ENCODE peak calls at places on chromosomes 2 and 18, in seven cellular contexts. One of them, this sample, is unnamed.

GRCh38 chr2:100776445-100776844 is 43.5 kb upstream of the NPAS2 start:
- DNase-seq in fibroblast of mammary gland: no peak
- DNase-seq in fibroblast of pulmonary artery: no peak
- DNase-seq in heart right ventricle: no peak
- DNase-seq in CD8-positive, alpha-beta T cell: no peak
- DNase-seq in IMR-90: no peak
- DNase-seq in left ventricle myocardium inferior: no peak
- DNase-seq in this sample: no peak

GRCh38 chr2:1707771-1708351 is 36.5 kb downstream of the PXDN start:
- DNase-seq in fibroblast of mammary gland: peak
- DNase-seq in fibroblast of pulmonary artery: peak
- DNase-seq in heart right ventricle: peak
- DNase-seq in CD8-positive, alpha-beta T cell: no peak
- DNase-seq in IMR-90: peak
- DNase-seq in left ventricle myocardium inferior: peak
- DNase-seq in this sample: peak

GRCh38 chr2:127656569-127657231 is 10.7 kb downstream of the GPR17 start:
- DNase-seq in fibroblast of mammary gland: no peak
- DNase-seq in fibroblast of pulmonary artery: no peak
- DNase-seq in heart right ventricle: no peak
- DNase-seq in CD8-positive, alpha-beta T cell: no peak
- DNase-seq in IMR-90: no peak
- DNase-seq in left ventricle myocardium inferior: peak
- DNase-seq in this sample: no peak

GRCh38 chr2:124692707-124693106 is 667.6 kb downstream of the CNTNAP5 start:
- DNase-seq in fibroblast of mammary gland: no peak
- DNase-seq in fibroblast of pulmonary artery: no peak
- DNase-seq in heart right ventricle: peak
- DNase-seq in CD8-positive, alpha-beta T cell: no peak
- DNase-seq in IMR-90: no peak
- DNase-seq in left ventricle myocardium inferior: peak
- DNase-seq in this sample: no peak

GRCh38 chr2:106160786-106161261 is 33.3 kb downstream of the UXS1 start:
- DNase-seq in fibroblast of mammary gland: no peak
- DNase-seq in fibroblast of pulmonary artery: no peak
- DNase-seq in heart right ventricle: no peak
- DNase-seq in CD8-positive, alpha-beta T cell: peak
- DNase-seq in IMR-90: no peak
- DNase-seq in left ventricle myocardium inferior: no peak
- DNase-seq in this sample: no peak

GRCh38 chr2:150538582-150539236 is 51.2 kb upstream of the RND3 start:
- DNase-seq in fibroblast of mammary gland: peak
- DNase-seq in fibroblast of pulmonary artery: no peak
- DNase-seq in heart right ventricle: no peak
- DNase-seq in CD8-positive, alpha-beta T cell: no peak
- DNase-seq in IMR-90: peak
- DNase-seq in left ventricle myocardium inferior: no peak
- DNase-seq in this sample: peak

GRCh38 chr18:63997606-63998005 is 27.7 kb downstream of the SERPINB8 start:
- DNase-seq in fibroblast of mammary gland: no peak
- DNase-seq in fibroblast of pulmonary artery: no peak
- DNase-seq in heart right ventricle: no peak
- DNase-seq in CD8-positive, alpha-beta T cell: no peak
- DNase-seq in IMR-90: peak
- DNase-seq in left ventricle myocardium inferior: no peak
- DNase-seq in this sample: no peak

GRCh38 chr18:55012041-55012440 is 52.8 kb upstream of the CCDC68 start:
- DNase-seq in fibroblast of mammary gland: peak
- DNase-seq in fibroblast of pulmonary artery: no peak
- DNase-seq in heart right ventricle: no peak
- DNase-seq in CD8-positive, alpha-beta T cell: no peak
- DNase-seq in IMR-90: no peak
- DNase-seq in left ventricle myocardium inferior: no peak
- DNase-seq in this sample: peak

GRCh38 chr2:10410001-10410671 is 38.0 kb downstream of the ODC1 start:
- DNase-seq in fibroblast of mammary gland: no peak
- DNase-seq in fibroblast of pulmonary artery: no peak
- DNase-seq in heart right ventricle: no peak
- DNase-seq in CD8-positive, alpha-beta T cell: no peak
- DNase-seq in IMR-90: no peak
- DNase-seq in left ventricle myocardium inferior: no peak
- DNase-seq in this sample: no peak

GRCh38 chr2:8430628-8431027 is 251.2 kb upstream of the ID2 start:
- DNase-seq in fibroblast of mammary gland: no peak
- DNase-seq in fibroblast of pulmonary artery: no peak
- DNase-seq in heart right ventricle: no peak
- DNase-seq in CD8-positive, alpha-beta T cell: no peak
- DNase-seq in IMR-90: no peak
- DNase-seq in left ventricle myocardium inferior: no peak
- DNase-seq in this sample: no peak

GRCh38 chr18:46167971-46168370 is 63.8 kb downstream of the HAUS1 start:
- DNase-seq in fibroblast of mammary gland: no peak
- DNase-seq in fibroblast of pulmonary artery: no peak
- DNase-seq in heart right ventricle: no peak
- DNase-seq in CD8-positive, alpha-beta T cell: no peak
- DNase-seq in IMR-90: no peak
- DNase-seq in left ventricle myocardium inferior: no peak
- DNase-seq in this sample: no peak

GRCh38 chr18:36519358-36519757 is 221.8 kb downstream of the FHOD3 start:
- DNase-seq in fibroblast of mammary gland: peak
- DNase-seq in fibroblast of pulmonary artery: no peak
- DNase-seq in heart right ventricle: no peak
- DNase-seq in CD8-positive, alpha-beta T cell: no peak
- DNase-seq in IMR-90: peak
- DNase-seq in left ventricle myocardium inferior: no peak
- DNase-seq in this sample: peak

GRCh38 chr2:50614056-50614455 is 417.9 kb downstream of the NRXN1 start:
- DNase-seq in fibroblast of mammary gland: no peak
- DNase-seq in fibroblast of pulmonary artery: peak
- DNase-seq in heart right ventricle: no peak
- DNase-seq in CD8-positive, alpha-beta T cell: no peak
- DNase-seq in IMR-90: peak
- DNase-seq in left ventricle myocardium inferior: no peak
- DNase-seq in this sample: no peak

GRCh38 chr18:9029131-9029530 is 73.4 kb upstream of the NDUFV2 start:
- DNase-seq in fibroblast of mammary gland: no peak
- DNase-seq in fibroblast of pulmonary artery: peak
- DNase-seq in heart right ventricle: no peak
- DNase-seq in CD8-positive, alpha-beta T cell: no peak
- DNase-seq in IMR-90: no peak
- DNase-seq in left ventricle myocardium inferior: no peak
- DNase-seq in this sample: peak

GRCh38 chr18:49444599-49444998 is 15.8 kb downstream of the DYM start:
- DNase-seq in fibroblast of mammary gland: peak
- DNase-seq in fibroblast of pulmonary artery: no peak
- DNase-seq in heart right ventricle: no peak
- DNase-seq in CD8-positive, alpha-beta T cell: no peak
- DNase-seq in IMR-90: no peak
- DNase-seq in left ventricle myocardium inferior: no peak
- DNase-seq in this sample: peak

GRCh38 chr2:146918280-146918679 is 926.5 kb upstream of the ACVR2A start:
- DNase-seq in fibroblast of mammary gland: no peak
- DNase-seq in fibroblast of pulmonary artery: no peak
- DNase-seq in heart right ventricle: no peak
- DNase-seq in CD8-positive, alpha-beta T cell: no peak
- DNase-seq in IMR-90: no peak
- DNase-seq in left ventricle myocardium inferior: no peak
- DNase-seq in this sample: no peak

GRCh38 chr2:27954771-27955384 is 64.3 kb downstream of the BABAM2 start:
- DNase-seq in fibroblast of mammary gland: peak
- DNase-seq in fibroblast of pulmonary artery: peak
- DNase-seq in heart right ventricle: peak
- DNase-seq in CD8-positive, alpha-beta T cell: peak
- DNase-seq in IMR-90: peak
- DNase-seq in left ventricle myocardium inferior: no peak
- DNase-seq in this sample: peak

GRCh38 chr2:166044853-166045483 is 82.9 kb downstream of the SCN1A start:
- DNase-seq in fibroblast of mammary gland: no peak
- DNase-seq in fibroblast of pulmonary artery: no peak
- DNase-seq in heart right ventricle: no peak
- DNase-seq in CD8-positive, alpha-beta T cell: no peak
- DNase-seq in IMR-90: no peak
- DNase-seq in left ventricle myocardium inferior: no peak
- DNase-seq in this sample: no peak

GRCh38 chr18:51617167-51617566 is 419.7 kb upstream of the MEX3C start:
- DNase-seq in fibroblast of mammary gland: no peak
- DNase-seq in fibroblast of pulmonary artery: peak
- DNase-seq in heart right ventricle: no peak
- DNase-seq in CD8-positive, alpha-beta T cell: no peak
- DNase-seq in IMR-90: no peak
- DNase-seq in left ventricle myocardium inferior: no peak
- DNase-seq in this sample: no peak

GRCh38 chr18:50410008-50410407 is 35.2 kb downstream of the SKA1 start:
- DNase-seq in fibroblast of mammary gland: no peak
- DNase-seq in fibroblast of pulmonary artery: no peak
- DNase-seq in heart right ventricle: no peak
- DNase-seq in CD8-positive, alpha-beta T cell: no peak
- DNase-seq in IMR-90: no peak
- DNase-seq in left ventricle myocardium inferior: no peak
- DNase-seq in this sample: no peak

GRCh38 chr2:111121873-111122630 is 1.3 kb downstream of the BCL2L11 start:
- DNase-seq in fibroblast of mammary gland: peak
- DNase-seq in fibroblast of pulmonary artery: peak
- DNase-seq in heart right ventricle: peak
- DNase-seq in CD8-positive, alpha-beta T cell: peak
- DNase-seq in IMR-90: peak
- DNase-seq in left ventricle myocardium inferior: peak
- DNase-seq in this sample: peak

GRCh38 chr2:121994238-121995206 is 239.1 kb downstream of the TSN start:
- DNase-seq in fibroblast of mammary gland: no peak
- DNase-seq in fibroblast of pulmonary artery: no peak
- DNase-seq in heart right ventricle: no peak
- DNase-seq in CD8-positive, alpha-beta T cell: no peak
- DNase-seq in IMR-90: no peak
- DNase-seq in left ventricle myocardium inferior: no peak
- DNase-seq in this sample: no peak

GRCh38 chr2:48092846-48093498 is 186.7 kb upstream of the FBXO11 start:
- DNase-seq in fibroblast of mammary gland: peak
- DNase-seq in fibroblast of pulmonary artery: peak
- DNase-seq in heart right ventricle: no peak
- DNase-seq in CD8-positive, alpha-beta T cell: no peak
- DNase-seq in IMR-90: peak
- DNase-seq in left ventricle myocardium inferior: no peak
- DNase-seq in this sample: peak

GRCh38 chr2:144605232-144605631 is 85.3 kb upstream of the ZEB2 start:
- DNase-seq in fibroblast of mammary gland: no peak
- DNase-seq in fibroblast of pulmonary artery: no peak
- DNase-seq in heart right ventricle: no peak
- DNase-seq in CD8-positive, alpha-beta T cell: no peak
- DNase-seq in IMR-90: no peak
- DNase-seq in left ventricle myocardium inferior: no peak
- DNase-seq in this sample: no peak
- H3K4me3 ChIP-seq in fibroblast of mammary gland: no peak
- H3K4me3 ChIP-seq in fibroblast of pulmonary artery: no peak
- H3K4me3 ChIP-seq in heart right ventricle: no peak
- H3K4me3 ChIP-seq in CD8-positive, alpha-beta T cell: no peak
- H3K4me3 ChIP-seq in IMR-90: no peak
- H3K4me3 ChIP-seq in left ventricle myocardium inferior: no peak
- H3K4me3 ChIP-seq in this sample: no peak

GRCh38 chr2:86337235-86338099 is at the start of gene REEP1:
- DNase-seq in fibroblast of mammary gland: no peak
- DNase-seq in fibroblast of pulmonary artery: no peak
- DNase-seq in heart right ventricle: peak
- DNase-seq in CD8-positive, alpha-beta T cell: no peak
- DNase-seq in IMR-90: no peak
- DNase-seq in left ventricle myocardium inferior: peak
- DNase-seq in this sample: no peak
- H3K4me3 ChIP-seq in fibroblast of mammary gland: peak
- H3K4me3 ChIP-seq in fibroblast of pulmonary artery: no peak
- H3K4me3 ChIP-seq in heart right ventricle: peak
- H3K4me3 ChIP-seq in CD8-positive, alpha-beta T cell: peak
- H3K4me3 ChIP-seq in IMR-90: no peak
- H3K4me3 ChIP-seq in left ventricle myocardium inferior: peak
- H3K4me3 ChIP-seq in this sample: peak

GRCh38 chr2:44168684-44169154 is at the start of gene PPM1B:
- DNase-seq in fibroblast of mammary gland: no peak
- DNase-seq in fibroblast of pulmonary artery: no peak
- DNase-seq in heart right ventricle: no peak
- DNase-seq in CD8-positive, alpha-beta T cell: peak
- DNase-seq in IMR-90: no peak
- DNase-seq in left ventricle myocardium inferior: peak
- DNase-seq in this sample: no peak
- H3K4me3 ChIP-seq in fibroblast of mammary gland: peak
- H3K4me3 ChIP-seq in fibroblast of pulmonary artery: peak
- H3K4me3 ChIP-seq in heart right ventricle: peak
- H3K4me3 ChIP-seq in CD8-positive, alpha-beta T cell: peak
- H3K4me3 ChIP-seq in IMR-90: peak
- H3K4me3 ChIP-seq in left ventricle myocardium inferior: peak
- H3K4me3 ChIP-seq in this sample: peak

DNA sequence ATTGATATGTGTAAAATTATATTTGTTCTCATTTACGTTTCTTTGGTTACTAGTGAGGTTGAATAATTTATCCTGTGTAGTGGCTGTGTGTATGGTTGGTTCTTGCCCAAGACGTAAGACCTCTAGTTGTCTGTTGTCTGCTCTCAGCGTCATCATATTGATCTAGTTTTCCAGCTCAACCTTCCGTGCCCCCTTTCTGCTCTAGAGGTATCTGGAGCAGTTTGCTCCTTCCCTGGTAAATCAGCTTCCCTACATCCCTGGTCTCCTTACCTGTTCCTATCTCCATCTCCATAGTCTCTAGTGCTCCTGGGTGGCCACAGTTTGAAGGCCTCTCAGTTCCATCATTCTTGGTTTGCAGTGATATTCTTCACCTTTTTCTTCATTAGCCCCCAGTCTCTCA is 1.2 kb downstream of the SMYD5 start:
- DNase-seq in fibroblast of mammary gland: no peak
- DNase-seq in fibroblast of pulmonary artery: no peak
- DNase-seq in heart right ventricle: no peak
- DNase-seq in CD8-positive, alpha-beta T cell: no peak
- DNase-seq in IMR-90: no peak
- DNase-seq in left ventricle myocardium inferior: no peak
- DNase-seq in this sample: no peak
- H3K4me3 ChIP-seq in fibroblast of mammary gland: peak
- H3K4me3 ChIP-seq in fibroblast of pulmonary artery: peak
- H3K4me3 ChIP-seq in heart right ventricle: peak
- H3K4me3 ChIP-seq in CD8-positive, alpha-beta T cell: no peak
- H3K4me3 ChIP-seq in IMR-90: no peak
- H3K4me3 ChIP-seq in left ventricle myocardium inferior: peak
- H3K4me3 ChIP-seq in this sample: peak

GRCh38 chr2:40488101-40488598 is 36.3 kb upstream of the SLC8A1 start:
- DNase-seq in fibroblast of mammary gland: peak
- DNase-seq in fibroblast of pulmonary artery: peak
- DNase-seq in heart right ventricle: no peak
- DNase-seq in CD8-positive, alpha-beta T cell: no peak
- DNase-seq in IMR-90: peak
- DNase-seq in left ventricle myocardium inferior: no peak
- DNase-seq in this sample: peak

GRCh38 chr2:40487592-40487991 is 35.7 kb upstream of the SLC8A1 start:
- DNase-seq in fibroblast of mammary gland: peak
- DNase-seq in fibroblast of pulmonary artery: peak
- DNase-seq in heart right ventricle: no peak
- DNase-seq in CD8-positive, alpha-beta T cell: no peak
- DNase-seq in IMR-90: peak
- DNase-seq in left ventricle myocardium inferior: no peak
- DNase-seq in this sample: peak

GRCh38 chr2:40488927-40489677 is 37.2 kb upstream of the SLC8A1 start:
- DNase-seq in fibroblast of mammary gland: peak
- DNase-seq in fibroblast of pulmonary artery: peak
- DNase-seq in heart right ventricle: no peak
- DNase-seq in CD8-positive, alpha-beta T cell: no peak
- DNase-seq in IMR-90: peak
- DNase-seq in left ventricle myocardium inferior: no peak
- DNase-seq in this sample: peak

GRCh38 chr2:40485319-40485718 is 33.4 kb upstream of the SLC8A1 start:
- DNase-seq in fibroblast of mammary gland: no peak
- DNase-seq in fibroblast of pulmonary artery: no peak
- DNase-seq in heart right ventricle: no peak
- DNase-seq in CD8-positive, alpha-beta T cell: no peak
- DNase-seq in IMR-90: no peak
- DNase-seq in left ventricle myocardium inferior: no peak
- DNase-seq in this sample: no peak

GRCh38 chr2:40489678-40489960 is 37.7 kb upstream of the SLC8A1 start:
- DNase-seq in fibroblast of mammary gland: no peak
- DNase-seq in fibroblast of pulmonary artery: no peak
- DNase-seq in heart right ventricle: no peak
- DNase-seq in CD8-positive, alpha-beta T cell: no peak
- DNase-seq in IMR-90: no peak
- DNase-seq in left ventricle myocardium inferior: no peak
- DNase-seq in this sample: no peak
- H3K4me3 ChIP-seq in fibroblast of mammary gland: no peak
- H3K4me3 ChIP-seq in fibroblast of pulmonary artery: peak
- H3K4me3 ChIP-seq in heart right ventricle: peak
- H3K4me3 ChIP-seq in CD8-positive, alpha-beta T cell: peak
- H3K4me3 ChIP-seq in IMR-90: peak
- H3K4me3 ChIP-seq in left ventricle myocardium inferior: peak
- H3K4me3 ChIP-seq in this sample: peak

This sample was measured in AG10803.